ENCODE peak calls at places on chromosomes 11 and 22, in six cellular contexts. F, P, W, N, L and C are unnamed samples.

GRCh38 chr22:20267441-20268288 is 453 bp downstream of the RTN4R start:
- DNase-seq in F (no peak), P (no peak), W (no peak), N (peak), L (peak), C (no peak)

GRCh38 chr11:14314127-14314526 is 44.9 kb downstream of the RRAS2 start:
- DNase-seq in F (no peak), P (no peak), W (no peak), N (no peak), L (no peak), C (no peak)

GRCh38 chr11:93570759-93571413 is 27.7 kb upstream of the SMCO4 start:
- DNase-seq in F (peak), P (peak), W (peak), N (peak), L (peak), C (peak)

GRCh38 chr22:36475341-36475740 is 6.1 kb downstream of the TXN2 start:
- DNase-seq in F (no peak), P (no peak), W (no peak), N (no peak), L (no peak), C (no peak)

GRCh38 chr22:21972293-21972779 is 10.3 kb downstream of the TOP3B start:
- DNase-seq in F (peak), P (peak), W (no peak), N (no peak), L (peak), C (no peak)

GRCh38 chr11:67442504-67443398 is 525 bp downstream of the CORO1B start:
- DNase-seq in F (no peak), P (no peak), W (no peak), N (no peak), L (peak), C (no peak)

GRCh38 chr22:40462195-40462988 is 92.0 kb downstream of the SGSM3 start:
- DNase-seq in F (no peak), P (no peak), W (no peak), N (no peak), L (no peak), C (no peak)

GRCh38 chr11:87298155-87298554 is 260.4 kb downstream of the TMEM135 start:
- DNase-seq in F (no peak), P (no peak), W (no peak), N (no peak), L (no peak), C (no peak)

GRCh38 chr11:78138694-78139421 is 568 bp downstream of the ALG8 start:
- DNase-seq in F (peak), P (no peak), W (no peak), N (peak), L (peak), C (no peak)

GRCh38 chr11:24043842-24044241 is 453.0 kb upstream of the LUZP2 start:
- DNase-seq in F (no peak), P (no peak), W (no peak), N (no peak), L (no peak), C (no peak)

DNA sequence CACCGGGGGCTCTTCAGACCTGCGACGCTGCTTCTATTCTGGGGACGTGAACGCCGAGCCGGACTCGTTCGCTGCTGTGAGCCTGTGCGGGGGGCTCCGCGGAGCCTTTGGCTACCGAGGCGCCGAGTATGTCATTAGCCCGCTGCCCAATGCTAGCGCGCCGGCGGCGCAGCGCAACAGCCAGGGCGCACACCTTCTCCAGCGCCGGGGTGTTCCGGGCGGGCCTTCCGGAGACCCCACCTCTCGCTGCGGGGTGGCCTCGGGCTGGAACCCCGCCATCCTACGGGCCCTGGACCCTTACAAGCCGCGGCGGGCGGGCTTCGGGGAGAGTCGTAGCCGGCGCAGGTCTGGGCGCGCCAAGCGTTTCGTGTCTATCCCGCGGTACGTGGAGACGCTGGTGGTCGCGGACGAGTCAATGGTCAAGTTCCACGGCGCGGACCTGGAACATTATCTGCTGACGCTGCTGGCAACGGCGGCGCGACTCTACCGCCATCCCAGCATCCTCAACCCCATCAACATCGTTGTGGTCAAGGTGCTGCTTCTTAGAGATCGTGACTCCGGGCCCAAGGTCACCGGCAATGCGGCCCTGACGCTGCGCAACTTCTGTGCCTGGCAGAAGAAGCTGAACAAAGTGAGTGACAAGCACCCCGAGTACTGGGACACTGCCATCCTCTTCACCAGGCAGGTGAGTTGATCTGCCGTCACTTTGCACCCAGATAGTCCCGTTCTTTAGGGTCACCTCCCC is 973 bp downstream of the ADAMTS15 start:
- DNase-seq in F (peak), P (no peak), W (no peak), N (no peak), L (no peak), C (no peak)
- H3K4me3 ChIP-seq in F (peak), P (peak), W (peak), N (peak), L (peak), C (peak)

GRCh38 chr11:125075900-125076317 is 12.8 kb downstream of the SLC37A2 start:
- DNase-seq in F (no peak), P (no peak), W (no peak), N (peak), L (no peak), C (no peak)
- TF ChIP-seq CTCF in F (no peak), P (no peak), W (no peak), N (no peak), L (peak), C (no peak)

DNA sequence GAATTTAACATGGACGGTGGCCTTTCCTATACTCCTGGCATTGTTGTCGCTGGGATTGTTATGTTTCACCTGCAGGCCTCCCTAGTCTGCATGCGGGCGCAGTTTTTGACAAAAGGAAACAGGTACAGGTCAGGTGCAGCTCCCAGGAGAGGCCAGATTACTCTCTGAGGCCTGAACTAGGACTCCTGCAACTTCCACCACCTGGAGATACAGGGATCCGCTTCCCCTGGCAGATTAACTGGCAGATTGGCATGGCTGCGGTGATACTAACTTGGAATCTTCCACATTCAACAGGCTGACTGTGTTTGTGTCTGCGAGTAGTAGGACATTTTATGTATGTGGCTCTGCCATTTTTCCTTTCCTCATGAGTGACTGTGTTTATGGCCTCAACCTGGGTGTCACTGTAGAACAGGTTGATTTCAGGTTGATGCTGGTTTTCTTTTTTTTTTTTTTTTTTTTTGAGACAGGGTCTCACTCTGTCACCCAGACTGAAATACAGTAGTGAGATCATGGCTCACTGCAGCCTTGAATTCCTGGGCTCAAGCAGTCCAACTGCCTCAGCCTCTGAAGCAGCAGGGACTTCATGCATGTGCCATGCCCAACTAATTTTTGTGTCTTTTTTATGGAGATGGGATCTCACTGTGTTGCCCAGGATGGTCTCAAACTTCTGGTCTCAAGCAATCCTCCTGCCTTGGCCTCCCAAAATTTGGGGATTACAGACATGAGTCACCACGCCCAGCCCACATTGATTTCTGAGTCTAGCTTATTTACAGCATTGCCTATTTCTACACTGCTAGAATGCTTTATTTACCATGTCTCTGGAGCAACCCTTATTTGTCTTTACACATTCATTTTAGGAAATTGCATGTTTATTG is 1.7 kb upstream of the USP28 start:
- DNase-seq in F (no peak), P (no peak), W (no peak), N (no peak), L (no peak), C (no peak)
- H3K4me3 ChIP-seq in F (no peak), P (peak), W (no peak), N (no peak), L (no peak), C (no peak)

GRCh38 chr22:31128156-31128555 is 5.4 kb downstream of the INPP5J start:
- DNase-seq in F (no peak), P (no peak), W (no peak), N (no peak), L (no peak), C (no peak)

GRCh38 chr22:31126869-31127175 is 4.1 kb downstream of the INPP5J start:
- DNase-seq in F (no peak), P (no peak), W (no peak), N (no peak), L (no peak), C (no peak)

GRCh38 chr22:31126128-31126868 is 3.5 kb downstream of the INPP5J start:
- DNase-seq in F (no peak), P (no peak), W (no peak), N (no peak), L (no peak), C (no peak)

GRCh38 chr22:31125521-31126117 is 2.9 kb downstream of the INPP5J start:
- DNase-seq in F (no peak), P (no peak), W (no peak), N (no peak), L (no peak), C (no peak)

GRCh38 chr22:31127181-31127772 is 4.5 kb downstream of the INPP5J start:
- DNase-seq in F (no peak), P (no peak), W (no peak), N (no peak), L (no peak), C (no peak)
- TF ChIP-seq CTCF in F (no peak), P (no peak), W (no peak), N (no peak), L (no peak), C (no peak)

GRCh38 chr11:118306556-118306955 is 2.0 kb downstream of the CD3E start:
- DNase-seq in F (no peak), P (no peak), W (no peak), N (no peak), L (no peak), C (no peak)
- H3K4me3 ChIP-seq in F (no peak), P (no peak), W (no peak), N (no peak), L (no peak), C (no peak)

DNA sequence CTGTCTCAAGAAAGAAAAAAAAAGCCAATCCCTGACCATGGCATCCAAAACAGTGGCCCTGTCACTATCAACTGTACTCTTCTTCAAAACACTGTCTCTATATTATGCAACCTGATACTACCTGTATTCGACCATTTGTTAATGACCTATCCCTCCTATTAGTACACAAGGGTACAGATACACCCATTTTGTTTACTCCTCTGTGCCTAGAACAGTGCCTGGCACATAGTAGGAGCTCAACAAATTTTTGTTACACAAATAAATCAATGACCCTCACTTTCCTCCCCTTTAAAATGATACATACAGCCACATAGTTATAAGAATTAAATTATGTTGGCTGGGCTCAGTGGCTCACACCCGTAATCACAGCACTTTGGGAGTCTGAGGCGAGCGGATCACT is 13.4 kb upstream of the CREB3L1 start:
- DNase-seq in F (no peak), P (no peak), W (no peak), N (no peak), L (no peak), C (no peak)
- TF ChIP-seq CTCF in F (no peak), P (no peak), W (no peak), N (no peak), L (no peak), C (no peak)

GRCh38 chr11:62443390-62444201 is 24.8 kb downstream of the SCGB1A1 start:
- DNase-seq in F (no peak), P (peak), W (no peak), N (no peak), L (no peak), C (no peak)
- H3K4me3 ChIP-seq in F (no peak), P (peak), W (peak), N (no peak), L (peak), C (peak)

GRCh38 chr11:70378506-70379134 is 19.7 kb upstream of the CTTN start:
- DNase-seq in F (no peak), P (no peak), W (no peak), N (no peak), L (no peak), C (no peak)
- TF ChIP-seq CTCF in F (no peak), P (no peak), W (peak), N (no peak), L (no peak), C (peak)

GRCh38 chr11:9575531-9576240 is 2.2 kb downstream of the WEE1 start:
- DNase-seq in F (peak), P (no peak), W (no peak), N (peak), L (no peak), C (no peak)
- H3K4me3 ChIP-seq in F (peak), P (peak), W (peak), N (peak), L (peak), C (peak)

DNA sequence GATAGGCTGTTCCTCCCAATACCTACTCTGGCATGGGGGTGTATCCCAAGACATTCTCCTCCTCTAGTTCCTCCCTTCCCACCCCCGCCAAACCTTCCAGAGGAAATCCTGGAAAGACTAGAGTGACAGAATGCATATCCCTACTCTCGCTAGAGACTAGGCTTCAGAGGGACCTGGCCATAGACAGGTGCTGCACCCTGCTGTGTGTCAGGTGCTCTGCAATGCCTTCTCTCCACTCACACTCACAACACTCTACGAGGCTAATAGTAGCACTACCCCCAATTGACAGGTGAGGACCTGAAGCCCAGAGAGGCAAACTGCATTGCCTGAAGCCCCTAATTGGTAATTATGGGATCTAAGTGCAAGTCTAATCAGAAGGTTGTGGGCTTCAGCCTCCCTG is 46.2 kb upstream of the LMO1 start:
- DNase-seq in F (no peak), P (no peak), W (no peak), N (no peak), L (no peak), C (no peak)
- TF ChIP-seq CTCF in F (no peak), P (peak), W (no peak), N (peak), L (no peak), C (no peak)